ENCODE peak calls at places on chromosomes 1 and 21, in seven cellular contexts. X is gastrocnemius medialis, P is tibial artery, S is mucosa of descending colon, A is foreskin keratinocyte, R is OCI-LY7, J is fibroblast of lung. Q is an unnamed sample.
A peak's percentile ranks its signal among the peaks of the same experiment; 100 is the strongest.

GRCh38 chr1:41540886-41541591 is 56.6 kb upstream of the EDN2 start:
- DNase-seq in S (no peak), X (no peak), J (peak; percentile 61), A (no peak), P (no peak), R (no peak), Q (no peak)

GRCh38 chr1:205585835-205586785 is 45.7 kb downstream of the ELK4 start:
- DNase-seq in R (no peak), J (no peak), A (no peak), P (no peak), S (no peak), X (no peak), Q (no peak)

GRCh38 chr1:222634180-222635013 is 16.5 kb downstream of the MIA3 start:
- DNase-seq in R (peak; percentile 86), X (peak; percentile 55), J (peak; percentile 76), S (no peak), P (peak; percentile 60), A (peak; percentile 79), Q (peak; percentile 85)

GRCh38 chr1:246034630-246035029 is 472.4 kb downstream of the SMYD3 start:
- DNase-seq in S (no peak), P (no peak), A (no peak), X (no peak), J (no peak), R (no peak), Q (no peak)

GRCh38 chr1:82225407-82226197 is 424.9 kb downstream of the ADGRL2 start:
- DNase-seq in R (no peak), S (no peak), P (no peak), X (no peak), A (peak; percentile 73), J (peak; percentile 47), Q (no peak)

GRCh38 chr1:3799976-3800685 is 3.8 kb upstream of the LRRC47 start:
- DNase-seq in X (no peak), P (no peak), A (no peak), S (peak; percentile 33), J (no peak), R (no peak), Q (no peak)

GRCh38 chr1:44454704-44455103 is 49.6 kb downstream of the RNF220 start:
- DNase-seq in A (no peak), S (no peak), X (no peak), R (no peak), P (no peak), J (no peak), Q (no peak)

GRCh38 chr1:37096523-37096922 is 62.2 kb upstream of the GRIK3 start:
- DNase-seq in P (no peak), X (no peak), A (no peak), R (peak; percentile 50), J (no peak), S (no peak), Q (no peak)

GRCh38 chr1:200794506-200795065 is 55.9 kb downstream of the CAMSAP2 start:
- DNase-seq in X (no peak), A (peak; percentile 34), S (no peak), J (no peak), P (no peak), R (no peak), Q (no peak)

GRCh38 chr1:203182377-203182927 is 4.1 kb downstream of the CHI3L1 start:
- DNase-seq in A (no peak), P (no peak), R (no peak), J (no peak), X (no peak), S (no peak), Q (no peak)

GRCh38 chr1:171841050-171841910 is at the start of gene DNM3:
- DNase-seq in J (peak; percentile 61), X (peak; percentile 48), A (peak; percentile 59), R (peak; percentile 77), P (peak; percentile 68), S (peak; percentile 82), Q (peak; percentile 85)

GRCh38 chr1:111490220-111490619 is 13.2 kb downstream of the ADORA3 start:
- DNase-seq in J (no peak), X (no peak), P (no peak), S (no peak), R (no peak), A (no peak), Q (no peak)

GRCh38 chr1:212644866-212645556 is 36.5 kb downstream of the ATF3 start:
- DNase-seq in R (no peak), J (no peak), P (no peak), A (no peak), X (no peak), S (no peak), Q (no peak)

GRCh38 chr1:29963946-29964345 is 727.6 kb downstream of the PTPRU start:
- DNase-seq in J (no peak), A (no peak), R (no peak), P (no peak), X (no peak), S (no peak), Q (no peak)

GRCh38 chr1:65149391-65149729 is 1.4 kb downstream of the AK4 start:
- DNase-seq in A (no peak), J (no peak), R (no peak), X (no peak), P (no peak), S (no peak), Q (no peak)

GRCh38 chr1:153534933-153535663 is 693 bp downstream of the S100A6 start:
- DNase-seq in A (peak; percentile 35), J (peak; percentile 28), X (peak; percentile 51), P (peak; percentile 88), S (peak; percentile 85), R (no peak), Q (peak; percentile 62)

GRCh38 chr1:174556392-174556791 is 108.6 kb downstream of the GPR52 start:
- DNase-seq in S (no peak), P (no peak), A (no peak), X (no peak), J (peak; percentile 18), R (no peak), Q (no peak)

GRCh38 chr1:87206044-87206443 is 122.6 kb upstream of the LMO4 start:
- DNase-seq in J (no peak), P (no peak), X (no peak), R (no peak), S (no peak), A (no peak), Q (no peak)

GRCh38 chr1:119910617-119911016 is 14.3 kb upstream of the ADAM30 start:
- DNase-seq in J (no peak), P (no peak), R (no peak), X (no peak), S (no peak), A (no peak), Q (no peak)

GRCh38 chr21:45735259-45736000 is 91.9 kb downstream of the PCBP3 start:
- DNase-seq in X (no peak), P (no peak), S (no peak), A (no peak), J (no peak), R (no peak), Q (no peak)

GRCh38 chr1:38834221-38834782 is 25.3 kb downstream of the RRAGC start:
- DNase-seq in X (no peak), J (no peak), R (no peak), P (no peak), A (no peak), S (no peak), Q (no peak)

GRCh38 chr1:209674957-209675566 is at the start of gene G0S2:
- DNase-seq in A (peak; percentile 61), J (peak; percentile 39), P (peak; percentile 40), S (peak; percentile 81), X (peak; percentile 77), R (no peak), Q (peak; percentile 81)

DNA sequence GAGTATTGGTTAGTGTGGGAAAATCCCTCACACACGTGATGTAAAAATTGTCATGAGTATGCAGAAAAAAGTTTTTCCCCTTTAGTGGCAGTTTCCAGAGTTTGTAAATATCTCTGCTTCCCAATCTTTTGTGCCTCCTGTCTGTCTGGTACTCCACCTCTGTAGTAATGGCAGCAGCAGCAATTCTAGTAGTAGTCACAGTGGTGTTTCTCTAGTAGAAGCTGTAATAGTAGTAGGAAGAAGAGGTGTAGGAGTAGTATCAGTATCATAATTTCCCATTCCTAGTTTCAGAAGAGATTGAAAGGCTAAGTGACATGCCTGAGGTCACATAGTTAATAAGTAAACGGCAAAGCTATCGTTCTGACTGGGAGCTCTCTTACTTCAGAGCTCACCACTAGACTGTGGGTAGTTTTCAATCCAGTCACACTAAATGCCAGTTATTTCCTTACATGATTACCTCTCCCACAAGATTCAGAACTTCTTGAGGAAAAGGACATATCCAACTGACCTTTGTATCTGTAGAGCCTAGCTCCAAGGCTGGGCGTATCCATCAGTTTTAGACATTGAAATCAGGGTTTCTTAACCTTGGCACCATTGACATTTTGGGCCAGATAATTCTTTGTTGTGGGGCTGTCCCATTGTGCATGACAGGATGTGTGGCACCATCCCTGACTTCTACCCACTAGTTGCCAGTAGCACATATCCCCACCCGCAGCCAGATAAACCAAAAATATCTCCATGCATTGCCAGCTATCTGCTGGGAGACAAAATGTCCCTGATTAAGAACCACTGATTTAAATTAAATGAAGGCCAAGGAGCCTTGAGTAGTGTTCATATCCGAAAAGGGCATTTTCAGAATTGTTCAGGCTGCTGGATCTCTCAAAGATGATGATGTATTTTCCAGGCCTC is 135.9 kb downstream of the FGGY start:
- DNase-seq in S (no peak), A (no peak), X (no peak), P (no peak), J (no peak), R (no peak), Q (no peak)
- TF ChIP-seq CTCF in S (no peak), A (no peak), X (no peak), P (no peak), J (no peak), R (no peak), Q (no peak)

GRCh38 chr21:43927591-43928229 is 62.7 kb downstream of the AGPAT3 start:
- DNase-seq in S (peak; percentile 46), R (no peak), A (no peak), X (peak; percentile 49), P (no peak), J (no peak), Q (no peak)
- H3K4me1 ChIP-seq in S (peaks cover 20% of the 10 kb centered on the region), R (no peaks in the 10 kb centered on the region), A (peaks cover 4% of the 10 kb centered on the region), X (peaks cover 58% of the 10 kb centered on the region), P (no peaks in the 10 kb centered on the region), J (no peaks in the 10 kb centered on the region), Q (peaks cover 66% of the 10 kb centered on the region)

DNA sequence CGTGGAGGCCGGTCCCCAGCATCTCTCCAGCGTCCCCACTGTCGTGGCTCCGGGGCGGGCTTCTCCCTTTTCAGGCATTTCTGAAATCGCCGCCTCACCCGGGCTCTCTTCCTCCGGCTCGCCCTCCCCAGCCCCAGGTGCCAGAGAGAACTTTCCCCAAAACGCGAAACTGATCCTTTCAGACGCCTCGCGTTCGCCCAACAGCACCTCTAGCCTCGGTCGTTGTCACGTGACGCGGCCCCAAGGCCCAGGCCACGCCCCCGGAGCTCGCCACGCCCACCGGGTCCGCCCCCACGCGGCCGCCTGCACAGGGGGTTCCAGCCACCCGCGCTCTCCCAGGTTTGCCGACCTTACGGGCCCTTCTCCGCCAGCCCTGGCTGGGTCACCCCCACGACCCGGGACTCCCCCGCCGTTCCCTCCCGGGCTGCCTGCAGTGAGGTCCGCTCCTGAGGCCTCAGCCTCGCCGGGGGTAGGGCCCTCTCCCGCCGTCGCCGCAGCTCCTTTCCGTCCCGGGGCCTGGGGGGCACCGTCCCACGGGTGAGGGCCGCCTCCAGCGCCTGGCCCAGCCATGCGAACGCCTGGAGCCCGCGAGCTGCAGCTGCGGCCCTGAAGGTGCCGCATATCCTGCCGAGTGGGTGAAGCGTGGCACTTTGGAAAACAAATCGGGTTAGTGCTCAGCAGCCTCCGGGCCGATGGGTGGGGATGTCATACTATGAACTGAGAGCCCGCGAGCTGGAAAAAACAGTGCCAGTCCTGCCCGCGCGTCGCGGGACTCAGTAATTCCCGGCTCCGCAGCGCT is 21.0 kb downstream of the H3-3A start:
- DNase-seq in P (peak; percentile 92), A (peak; percentile 68), S (peak; percentile 93), R (peak; percentile 92), X (peak; percentile 77), J (peak; percentile 64), Q (peak; percentile 92)
- TF ChIP-seq CTCF in P (no peak), A (peak; percentile 58), S (no peak), R (no peak), X (no peak), J (peak; percentile 3), Q (peak; percentile 23)

GRCh38 chr1:151995774-151996173 is 2.1 kb upstream of the S100A10 start:
- DNase-seq in P (no peak), R (no peak), S (no peak), X (no peak), J (no peak), A (no peak), Q (no peak)
- H3K4me1 ChIP-seq in P (peaks cover 4% of the 10 kb centered on the region), R (no peaks in the 10 kb centered on the region), S (peaks cover 34% of the 10 kb centered on the region), X (peaks cover 11% of the 10 kb centered on the region), J (peaks cover 8% of the 10 kb centered on the region), A (peaks cover 41% of the 10 kb centered on the region), Q (peaks cover 29% of the 10 kb centered on the region)

Q was measured in heart right ventricle.